ENCODE peak calls at places on chromosome 9, in five cellular contexts. J is breast epithelium, K is stomach, A is HCT116, F is sigmoid colon. L is an unnamed sample.

GRCh38 chr9:85941617-85941930 is 628 bp downstream of the NAA35 start:
- DNase-seq in A (no peak), F (no peak), J (no peak), K (no peak), L (no peak)

GRCh38 chr9:14908221-14909206 is 1.7 kb downstream of the FREM1 start:
- DNase-seq in K (no peak), F (no peak), A (no peak), J (no peak), L (no peak)

GRCh38 chr9:120252248-120252647 is 327.7 kb downstream of the CDK5RAP2 start:
- DNase-seq in J (no peak), K (no peak), A (no peak), F (no peak), L (no peak)

GRCh38 chr9:4225291-4226119 is 74.4 kb downstream of the GLIS3 start:
- DNase-seq in F (no peak), K (no peak), J (no peak), A (peak), L (no peak)

GRCh38 chr9:117451336-117451735 is 36.5 kb upstream of the ASTN2 start:
- DNase-seq in F (no peak), J (no peak), K (no peak), A (no peak), L (no peak)

GRCh38 chr9:80177949-80178480 is 606.2 kb downstream of the TLE4 start:
- DNase-seq in F (no peak), K (no peak), J (no peak), A (no peak), L (no peak)

GRCh38 chr9:115264333-115264732 is 146.4 kb upstream of the TNC start:
- DNase-seq in F (no peak), K (no peak), A (no peak), J (no peak), L (no peak)

GRCh38 chr9:136969774-136970173 is 7.5 kb upstream of the PTGDS start:
- DNase-seq in J (no peak), F (no peak), K (no peak), A (no peak), L (no peak)

GRCh38 chr9:93191354-93191660 is 7.4 kb downstream of the WNK2 start:
- DNase-seq in K (no peak), F (no peak), A (no peak), J (no peak), L (peak)

GRCh38 chr9:93240891-93241334 is 57.0 kb downstream of the WNK2 start:
- DNase-seq in K (no peak), F (no peak), J (no peak), A (no peak), L (no peak)

GRCh38 chr9:5939530-5939929 is 48.8 kb downstream of the MLANA start:
- DNase-seq in F (no peak), K (no peak), J (no peak), A (no peak), L (no peak)

GRCh38 chr9:19618816-19619215 is 170.0 kb downstream of the SLC24A2 start:
- DNase-seq in F (no peak), A (no peak), K (no peak), J (no peak), L (no peak)

GRCh38 chr9:125749951-125750655 is 2.9 kb downstream of the PBX3 start:
- DNase-seq in A (no peak), K (no peak), F (no peak), J (no peak), L (no peak)

DNA sequence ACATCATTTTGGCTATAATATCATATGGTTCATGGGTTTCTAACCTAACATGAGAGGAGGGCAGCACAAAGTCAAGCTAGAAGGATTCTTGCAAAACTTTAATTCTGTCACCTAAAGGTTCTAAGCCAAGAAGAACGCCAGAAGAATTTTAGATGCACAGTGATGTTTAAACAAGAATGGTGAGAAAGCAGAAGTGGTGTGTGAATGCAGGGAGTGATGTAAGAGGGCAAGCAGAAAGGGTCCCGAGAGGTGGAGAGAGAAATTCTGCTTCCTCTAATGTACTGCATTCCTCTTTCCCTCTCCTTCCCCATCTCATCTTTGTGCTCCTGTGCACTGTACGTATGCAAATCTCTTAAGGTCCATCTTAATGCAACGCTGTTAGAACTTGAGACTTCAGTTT is 2.1 kb upstream of the TRMO start:
- DNase-seq in A (no peak), J (no peak), K (no peak), F (no peak), L (no peak)
- TF ChIP-seq POLR2AphosphoS5 in A (no peak), J (no peak), K (no peak), F (no peak), L (no peak)

GRCh38 chr9:130051855-130052254 is 1.9 kb upstream of the GPR107 start:
- DNase-seq in J (no peak), K (no peak), F (no peak), A (no peak), L (no peak)
- TF ChIP-seq POLR2AphosphoS5 in J (no peak), K (no peak), F (no peak), A (no peak), L (no peak)

DNA sequence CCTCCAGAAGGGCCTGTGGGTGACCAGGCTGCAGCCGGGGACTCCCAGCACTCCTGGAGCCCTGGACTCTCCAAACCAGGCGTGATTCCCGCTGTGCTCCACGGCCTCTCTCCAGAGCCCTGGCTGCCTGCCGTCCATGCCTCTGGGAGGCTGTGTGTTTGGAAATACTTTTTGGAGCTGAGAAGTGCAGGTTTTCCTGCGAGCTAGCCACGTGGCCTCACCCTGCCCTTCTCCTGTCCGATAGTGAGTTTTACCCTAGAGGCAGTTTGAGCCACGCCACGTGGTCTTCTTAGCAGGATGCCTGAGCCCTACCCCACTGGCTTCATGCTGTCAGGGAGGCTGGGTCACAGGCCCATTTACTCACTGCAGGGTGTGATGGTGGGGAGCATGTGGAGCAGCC is 71.3 kb downstream of the COL5A1 start:
- DNase-seq in J (no peak), K (no peak), F (peak), A (no peak), L (no peak)
- TF ChIP-seq POLR2AphosphoS5 in J (no peak), K (no peak), F (no peak), A (no peak), L (no peak)

GRCh38 chr9:37369671-37370070 is 52.8 kb upstream of the GRHPR start:
- DNase-seq in J (no peak), A (no peak), F (no peak), K (no peak), L (no peak)
- TF ChIP-seq POLR2AphosphoS5 in J (no peak), A (no peak), F (no peak), K (no peak), L (peak)

DNA sequence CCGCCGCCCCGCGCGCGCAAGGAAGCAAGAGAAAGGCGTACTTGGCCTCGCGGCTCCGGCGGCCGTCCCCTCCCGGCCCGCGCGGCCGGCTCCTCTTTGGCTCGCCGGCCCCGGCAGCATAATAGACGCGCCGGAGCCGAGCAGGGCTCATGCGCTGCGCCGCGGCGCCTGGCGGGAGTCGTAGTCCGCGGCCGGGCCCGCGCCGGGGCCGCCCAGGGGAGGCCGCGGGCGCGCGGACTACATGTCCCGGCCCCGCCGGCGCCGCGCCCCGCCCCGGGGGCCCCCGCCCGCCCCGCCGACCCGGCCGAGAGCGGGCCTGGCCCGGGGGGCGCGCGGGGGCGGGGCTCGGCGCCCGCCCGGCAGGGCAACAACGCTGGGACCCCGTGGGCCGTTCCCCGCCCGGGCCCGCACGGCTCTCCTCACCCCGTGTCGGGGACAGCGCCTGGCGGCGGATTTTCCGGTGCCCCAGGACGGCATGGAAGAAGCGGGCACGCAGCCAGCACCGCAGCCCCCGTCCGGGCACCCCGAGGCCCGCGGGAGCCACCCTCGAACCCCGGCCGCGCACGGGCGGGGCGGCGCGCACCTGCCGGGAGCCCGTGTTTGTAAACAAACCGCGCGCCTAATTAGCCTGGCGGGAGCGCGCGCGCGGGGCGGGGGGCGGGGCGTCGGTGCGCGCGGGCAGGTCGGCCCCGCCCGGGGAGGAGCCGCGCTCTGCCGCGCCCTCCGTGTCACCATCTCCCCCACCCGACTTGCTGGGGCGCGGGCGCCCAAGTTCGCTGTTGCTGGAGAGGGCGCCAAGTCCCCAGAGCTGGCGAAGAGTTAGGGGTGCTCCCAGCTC is at the start of gene BRD3:
- DNase-seq in K (peak), J (peak), A (peak), F (peak), L (peak)
- TF ChIP-seq POLR2AphosphoS5 in K (peak), J (no peak), A (peak), F (peak), L (peak)

GRCh38 chr9:95409650-95410426 is 92.3 kb upstream of the FANCC start:
- DNase-seq in A (peak), K (no peak), J (no peak), F (no peak), L (no peak)

GRCh38 chr9:95407524-95407923 is 90.0 kb upstream of the FANCC start:
- DNase-seq in J (no peak), F (no peak), A (no peak), K (no peak), L (no peak)

GRCh38 chr9:95415158-95415557 is 97.6 kb upstream of the FANCC start:
- DNase-seq in F (no peak), A (no peak), J (no peak), K (no peak), L (no peak)

GRCh38 chr9:95413793-95414192 is 96.3 kb upstream of the FANCC start:
- DNase-seq in F (no peak), J (no peak), A (no peak), K (no peak), L (no peak)

GRCh38 chr9:95411211-95411892 is 93.8 kb upstream of the FANCC start:
- DNase-seq in K (no peak), F (no peak), J (no peak), A (no peak), L (no peak)
- TF ChIP-seq POLR2AphosphoS5 in K (no peak), F (no peak), J (no peak), A (no peak), L (no peak)

DNA sequence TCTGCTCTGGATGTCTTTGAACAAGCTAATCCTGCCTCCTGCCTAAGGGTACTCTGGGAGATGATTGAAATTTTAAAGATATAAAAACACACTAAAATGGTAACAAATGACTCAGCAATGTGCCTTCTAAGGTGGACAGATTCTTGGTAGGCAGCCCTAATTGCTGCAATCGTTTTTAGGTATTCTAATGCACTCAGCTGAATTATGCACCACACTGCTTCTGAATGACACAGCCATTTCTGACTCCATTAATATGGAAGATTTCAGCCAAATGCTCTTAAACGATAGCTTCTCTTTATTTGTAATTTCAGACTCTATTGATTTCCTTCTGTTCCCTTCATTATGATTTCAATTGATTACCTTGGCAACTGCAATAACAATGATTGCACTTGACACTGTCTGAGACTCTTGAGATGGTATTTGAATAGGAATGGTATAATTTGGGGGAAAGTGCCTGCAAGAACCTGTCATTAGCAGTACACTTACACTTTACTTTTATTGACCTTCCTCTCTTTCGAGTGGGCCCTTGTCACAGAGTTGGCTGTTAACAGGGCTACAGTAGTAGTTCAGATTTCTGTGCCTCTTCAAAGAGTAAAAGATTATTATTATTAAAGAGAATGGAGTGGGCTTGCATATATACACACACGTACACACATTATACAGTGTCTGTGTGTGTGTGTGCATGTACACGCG is 296.1 kb upstream of the DMAC1 start:
- DNase-seq in J (no peak), A (no peak), K (no peak), F (no peak), L (no peak)
- TF ChIP-seq POLR2AphosphoS5 in J (no peak), A (no peak), K (no peak), F (no peak), L (no peak)

GRCh38 chr9:95835398-95835797 is 40.1 kb upstream of the ERCC6L2 start:
- DNase-seq in A (no peak), K (no peak), J (no peak), F (no peak), L (no peak)
- TF ChIP-seq POLR2AphosphoS5 in A (no peak), K (no peak), J (no peak), F (no peak), L (no peak)

DNA sequence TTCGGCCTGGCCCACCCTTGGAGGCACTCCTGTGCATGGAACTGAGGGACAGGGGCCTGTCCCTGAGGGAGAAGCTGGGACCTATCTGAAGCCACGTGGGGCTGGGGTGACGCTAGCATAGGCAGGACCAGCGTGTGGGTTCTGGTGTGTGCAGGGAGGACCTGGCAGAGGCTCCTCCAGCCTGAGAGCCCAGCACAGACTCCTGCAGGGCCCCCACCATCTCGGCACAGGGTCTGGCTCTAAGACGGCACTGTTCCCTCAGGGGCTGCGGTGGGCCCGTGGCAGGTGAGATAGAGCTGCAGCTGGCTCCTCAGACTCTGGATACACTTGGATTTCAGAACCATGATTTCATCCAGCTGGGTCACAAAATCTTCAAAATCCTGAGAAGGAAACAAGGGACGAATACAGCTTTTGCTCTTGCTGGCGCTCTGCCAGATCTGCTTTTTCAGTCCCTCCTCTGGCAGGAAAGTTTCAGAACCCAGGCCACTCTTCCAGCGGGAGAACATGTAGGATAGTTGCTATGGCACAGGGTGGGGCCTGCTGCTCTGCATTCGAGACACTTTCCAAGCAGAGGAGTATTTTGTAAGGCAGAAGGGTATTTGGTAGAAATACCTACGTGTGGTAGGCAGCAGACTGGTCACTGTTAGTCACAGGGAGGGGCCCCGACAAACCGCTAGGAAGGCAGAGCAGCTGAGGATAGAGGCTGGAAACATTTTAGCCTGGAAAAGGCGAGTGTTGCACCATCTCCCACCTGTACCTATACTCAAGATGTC is 74.7 kb downstream of the KIF24 start:
- DNase-seq in F (peak), J (no peak), K (no peak), A (peak), L (no peak)
- TF ChIP-seq POLR2AphosphoS5 in F (peak), J (no peak), K (no peak), A (peak), L (peak)

GRCh38 chr9:22623236-22623635 is 176.6 kb downstream of the DMRTA1 start:
- DNase-seq in A (no peak), J (no peak), F (no peak), K (no peak), L (no peak)

GRCh38 chr9:22617156-22617555 is 170.5 kb downstream of the DMRTA1 start:
- DNase-seq in K (no peak), A (no peak), F (no peak), J (no peak), L (no peak)

GRCh38 chr9:22625540-22625939 is 178.9 kb downstream of the DMRTA1 start:
- DNase-seq in F (no peak), A (no peak), J (no peak), K (no peak), L (no peak)

GRCh38 chr9:22622823-22623222 is 176.2 kb downstream of the DMRTA1 start:
- DNase-seq in J (no peak), F (no peak), A (no peak), K (no peak), L (no peak)
- TF ChIP-seq POLR2AphosphoS5 in J (no peak), F (no peak), A (no peak), K (no peak), L (no peak)